ENCODE peak calls at places on chromosomes 3 and 15, in eight cellular contexts. One of them, this sample, is unnamed.

GRCh38 chr15:86916671-86917450 is 837.2 kb downstream of the AGBL1 start:
- DNase-seq in CD8-positive, alpha-beta T cell: no peak
- DNase-seq in astrocyte of the cerebellum: no peak
- DNase-seq in mucosa of descending colon: no peak
- DNase-seq in stimulated activated CD4-positive, alpha-beta T cell treated with anti-CD3 and anti-CD28 coated beads, Interleukin-15, amount 100 ng/mL, for 1 hour: no peak
- DNase-seq in activated CD4-positive, alpha-beta T cell treated with anti-CD3 and anti-CD28 coated beads for 24 hours: no peak
- DNase-seq in Daoy: no peak
- DNase-seq in lower lobe of right lung: no peak
- DNase-seq in this sample: no peak

GRCh38 chr3:132417695-132418520 is 606 bp downstream of the DNAJC13 start:
- DNase-seq in activated CD4-positive, alpha-beta T cell treated with anti-CD3 and anti-CD28 coated beads for 24 hours: no peak
- DNase-seq in mucosa of descending colon: no peak
- DNase-seq in lower lobe of right lung: peak
- DNase-seq in astrocyte of the cerebellum: no peak
- DNase-seq in CD8-positive, alpha-beta T cell: peak
- DNase-seq in stimulated activated CD4-positive, alpha-beta T cell treated with anti-CD3 and anti-CD28 coated beads, Interleukin-15, amount 100 ng/mL, for 1 hour: no peak
- DNase-seq in Daoy: peak
- DNase-seq in this sample: no peak

GRCh38 chr15:95558131-95558530 is 772.4 kb upstream of the NR2F2 start:
- DNase-seq in activated CD4-positive, alpha-beta T cell treated with anti-CD3 and anti-CD28 coated beads for 24 hours: no peak
- DNase-seq in lower lobe of right lung: no peak
- DNase-seq in stimulated activated CD4-positive, alpha-beta T cell treated with anti-CD3 and anti-CD28 coated beads, Interleukin-15, amount 100 ng/mL, for 1 hour: no peak
- DNase-seq in CD8-positive, alpha-beta T cell: no peak
- DNase-seq in astrocyte of the cerebellum: no peak
- DNase-seq in Daoy: no peak
- DNase-seq in mucosa of descending colon: no peak
- DNase-seq in this sample: no peak

GRCh38 chr15:67124111-67124510 is 58.7 kb downstream of the SMAD3 start:
- DNase-seq in astrocyte of the cerebellum: no peak
- DNase-seq in lower lobe of right lung: no peak
- DNase-seq in activated CD4-positive, alpha-beta T cell treated with anti-CD3 and anti-CD28 coated beads for 24 hours: no peak
- DNase-seq in stimulated activated CD4-positive, alpha-beta T cell treated with anti-CD3 and anti-CD28 coated beads, Interleukin-15, amount 100 ng/mL, for 1 hour: no peak
- DNase-seq in Daoy: no peak
- DNase-seq in CD8-positive, alpha-beta T cell: no peak
- DNase-seq in mucosa of descending colon: no peak
- DNase-seq in this sample: no peak

GRCh38 chr3:133361011-133361410 is 38.8 kb upstream of the BFSP2 start:
- DNase-seq in Daoy: no peak
- DNase-seq in astrocyte of the cerebellum: no peak
- DNase-seq in mucosa of descending colon: no peak
- DNase-seq in CD8-positive, alpha-beta T cell: no peak
- DNase-seq in activated CD4-positive, alpha-beta T cell treated with anti-CD3 and anti-CD28 coated beads for 24 hours: no peak
- DNase-seq in lower lobe of right lung: no peak
- DNase-seq in stimulated activated CD4-positive, alpha-beta T cell treated with anti-CD3 and anti-CD28 coated beads, Interleukin-15, amount 100 ng/mL, for 1 hour: no peak
- DNase-seq in this sample: no peak

GRCh38 chr3:150680562-150680961 is 23.2 kb downstream of the ERICH6 start:
- DNase-seq in stimulated activated CD4-positive, alpha-beta T cell treated with anti-CD3 and anti-CD28 coated beads, Interleukin-15, amount 100 ng/mL, for 1 hour: no peak
- DNase-seq in mucosa of descending colon: no peak
- DNase-seq in astrocyte of the cerebellum: no peak
- DNase-seq in lower lobe of right lung: no peak
- DNase-seq in CD8-positive, alpha-beta T cell: no peak
- DNase-seq in activated CD4-positive, alpha-beta T cell treated with anti-CD3 and anti-CD28 coated beads for 24 hours: no peak
- DNase-seq in Daoy: no peak
- DNase-seq in this sample: no peak

GRCh38 chr3:22988566-22988965 is 214.6 kb upstream of the UBE2E2 start:
- DNase-seq in mucosa of descending colon: no peak
- DNase-seq in astrocyte of the cerebellum: no peak
- DNase-seq in CD8-positive, alpha-beta T cell: no peak
- DNase-seq in lower lobe of right lung: peak
- DNase-seq in Daoy: no peak
- DNase-seq in stimulated activated CD4-positive, alpha-beta T cell treated with anti-CD3 and anti-CD28 coated beads, Interleukin-15, amount 100 ng/mL, for 1 hour: no peak
- DNase-seq in activated CD4-positive, alpha-beta T cell treated with anti-CD3 and anti-CD28 coated beads for 24 hours: no peak
- DNase-seq in this sample: no peak

GRCh38 chr3:70393881-70394612 is 81.6 kb upstream of the MDFIC2 start:
- DNase-seq in Daoy: no peak
- DNase-seq in activated CD4-positive, alpha-beta T cell treated with anti-CD3 and anti-CD28 coated beads for 24 hours: no peak
- DNase-seq in astrocyte of the cerebellum: no peak
- DNase-seq in CD8-positive, alpha-beta T cell: no peak
- DNase-seq in mucosa of descending colon: no peak
- DNase-seq in lower lobe of right lung: no peak
- DNase-seq in stimulated activated CD4-positive, alpha-beta T cell treated with anti-CD3 and anti-CD28 coated beads, Interleukin-15, amount 100 ng/mL, for 1 hour: no peak
- DNase-seq in this sample: no peak

GRCh38 chr3:190696777-190697501 is 165.6 kb downstream of the GMNC start:
- DNase-seq in CD8-positive, alpha-beta T cell: no peak
- DNase-seq in stimulated activated CD4-positive, alpha-beta T cell treated with anti-CD3 and anti-CD28 coated beads, Interleukin-15, amount 100 ng/mL, for 1 hour: no peak
- DNase-seq in astrocyte of the cerebellum: no peak
- DNase-seq in Daoy: peak
- DNase-seq in lower lobe of right lung: no peak
- DNase-seq in mucosa of descending colon: no peak
- DNase-seq in activated CD4-positive, alpha-beta T cell treated with anti-CD3 and anti-CD28 coated beads for 24 hours: no peak
- DNase-seq in this sample: no peak

GRCh38 chr3:107356706-107357105 is 20.5 kb upstream of the CCDC54 start:
- DNase-seq in astrocyte of the cerebellum: no peak
- DNase-seq in CD8-positive, alpha-beta T cell: no peak
- DNase-seq in stimulated activated CD4-positive, alpha-beta T cell treated with anti-CD3 and anti-CD28 coated beads, Interleukin-15, amount 100 ng/mL, for 1 hour: no peak
- DNase-seq in mucosa of descending colon: no peak
- DNase-seq in Daoy: no peak
- DNase-seq in lower lobe of right lung: no peak
- DNase-seq in activated CD4-positive, alpha-beta T cell treated with anti-CD3 and anti-CD28 coated beads for 24 hours: no peak
- DNase-seq in this sample: no peak

GRCh38 chr15:53522878-53523455 is 236.5 kb downstream of the WDR72 start:
- DNase-seq in Daoy: no peak
- DNase-seq in astrocyte of the cerebellum: no peak
- DNase-seq in CD8-positive, alpha-beta T cell: no peak
- DNase-seq in stimulated activated CD4-positive, alpha-beta T cell treated with anti-CD3 and anti-CD28 coated beads, Interleukin-15, amount 100 ng/mL, for 1 hour: no peak
- DNase-seq in mucosa of descending colon: no peak
- DNase-seq in lower lobe of right lung: no peak
- DNase-seq in activated CD4-positive, alpha-beta T cell treated with anti-CD3 and anti-CD28 coated beads for 24 hours: no peak
- DNase-seq in this sample: no peak

GRCh38 chr15:93382196-93382820 is 293.3 kb upstream of the RGMA start:
- DNase-seq in CD8-positive, alpha-beta T cell: no peak
- DNase-seq in activated CD4-positive, alpha-beta T cell treated with anti-CD3 and anti-CD28 coated beads for 24 hours: no peak
- DNase-seq in lower lobe of right lung: no peak
- DNase-seq in Daoy: no peak
- DNase-seq in mucosa of descending colon: no peak
- DNase-seq in astrocyte of the cerebellum: no peak
- DNase-seq in stimulated activated CD4-positive, alpha-beta T cell treated with anti-CD3 and anti-CD28 coated beads, Interleukin-15, amount 100 ng/mL, for 1 hour: no peak
- DNase-seq in this sample: no peak

GRCh38 chr3:72665103-72665502 is 183.1 kb downstream of the SHQ1 start:
- DNase-seq in astrocyte of the cerebellum: no peak
- DNase-seq in stimulated activated CD4-positive, alpha-beta T cell treated with anti-CD3 and anti-CD28 coated beads, Interleukin-15, amount 100 ng/mL, for 1 hour: no peak
- DNase-seq in mucosa of descending colon: no peak
- DNase-seq in lower lobe of right lung: no peak
- DNase-seq in Daoy: no peak
- DNase-seq in activated CD4-positive, alpha-beta T cell treated with anti-CD3 and anti-CD28 coated beads for 24 hours: no peak
- DNase-seq in CD8-positive, alpha-beta T cell: no peak
- DNase-seq in this sample: no peak

GRCh38 chr15:89836255-89837133 is 21.8 kb upstream of the ANPEP start:
- DNase-seq in astrocyte of the cerebellum: peak
- DNase-seq in stimulated activated CD4-positive, alpha-beta T cell treated with anti-CD3 and anti-CD28 coated beads, Interleukin-15, amount 100 ng/mL, for 1 hour: no peak
- DNase-seq in mucosa of descending colon: no peak
- DNase-seq in lower lobe of right lung: no peak
- DNase-seq in CD8-positive, alpha-beta T cell: no peak
- DNase-seq in Daoy: peak
- DNase-seq in activated CD4-positive, alpha-beta T cell treated with anti-CD3 and anti-CD28 coated beads for 24 hours: no peak
- DNase-seq in this sample: peak

GRCh38 chr15:95972136-95972553 is 358.4 kb upstream of the NR2F2 start:
- DNase-seq in Daoy: peak
- DNase-seq in CD8-positive, alpha-beta T cell: no peak
- DNase-seq in mucosa of descending colon: peak
- DNase-seq in astrocyte of the cerebellum: peak
- DNase-seq in activated CD4-positive, alpha-beta T cell treated with anti-CD3 and anti-CD28 coated beads for 24 hours: no peak
- DNase-seq in lower lobe of right lung: no peak
- DNase-seq in stimulated activated CD4-positive, alpha-beta T cell treated with anti-CD3 and anti-CD28 coated beads, Interleukin-15, amount 100 ng/mL, for 1 hour: no peak
- DNase-seq in this sample: no peak

GRCh38 chr3:71905426-71905825 is 120.5 kb upstream of the PROK2 start:
- DNase-seq in CD8-positive, alpha-beta T cell: no peak
- DNase-seq in activated CD4-positive, alpha-beta T cell treated with anti-CD3 and anti-CD28 coated beads for 24 hours: no peak
- DNase-seq in lower lobe of right lung: peak
- DNase-seq in Daoy: no peak
- DNase-seq in astrocyte of the cerebellum: no peak
- DNase-seq in mucosa of descending colon: no peak
- DNase-seq in stimulated activated CD4-positive, alpha-beta T cell treated with anti-CD3 and anti-CD28 coated beads, Interleukin-15, amount 100 ng/mL, for 1 hour: no peak
- DNase-seq in this sample: no peak

GRCh38 chr15:64653757-64654156 is 121.6 kb downstream of the RBPMS2 start:
- DNase-seq in activated CD4-positive, alpha-beta T cell treated with anti-CD3 and anti-CD28 coated beads for 24 hours: no peak
- DNase-seq in mucosa of descending colon: no peak
- DNase-seq in lower lobe of right lung: no peak
- DNase-seq in Daoy: no peak
- DNase-seq in CD8-positive, alpha-beta T cell: no peak
- DNase-seq in astrocyte of the cerebellum: no peak
- DNase-seq in stimulated activated CD4-positive, alpha-beta T cell treated with anti-CD3 and anti-CD28 coated beads, Interleukin-15, amount 100 ng/mL, for 1 hour: no peak
- DNase-seq in this sample: no peak

GRCh38 chr3:36959821-36960220 is 15.0 kb upstream of the TRANK1 start:
- DNase-seq in mucosa of descending colon: no peak
- DNase-seq in activated CD4-positive, alpha-beta T cell treated with anti-CD3 and anti-CD28 coated beads for 24 hours: no peak
- DNase-seq in lower lobe of right lung: no peak
- DNase-seq in CD8-positive, alpha-beta T cell: no peak
- DNase-seq in Daoy: peak
- DNase-seq in stimulated activated CD4-positive, alpha-beta T cell treated with anti-CD3 and anti-CD28 coated beads, Interleukin-15, amount 100 ng/mL, for 1 hour: no peak
- DNase-seq in astrocyte of the cerebellum: no peak
- DNase-seq in this sample: peak

GRCh38 chr3:160564205-160564922 is 1.0 kb downstream of the KPNA4 start:
- DNase-seq in stimulated activated CD4-positive, alpha-beta T cell treated with anti-CD3 and anti-CD28 coated beads, Interleukin-15, amount 100 ng/mL, for 1 hour: no peak
- DNase-seq in lower lobe of right lung: peak
- DNase-seq in mucosa of descending colon: no peak
- DNase-seq in CD8-positive, alpha-beta T cell: peak
- DNase-seq in astrocyte of the cerebellum: no peak
- DNase-seq in Daoy: peak
- DNase-seq in activated CD4-positive, alpha-beta T cell treated with anti-CD3 and anti-CD28 coated beads for 24 hours: no peak
- DNase-seq in this sample: no peak

GRCh38 chr3:133486658-133487057 is 86.8 kb downstream of the BFSP2 start:
- DNase-seq in activated CD4-positive, alpha-beta T cell treated with anti-CD3 and anti-CD28 coated beads for 24 hours: no peak
- DNase-seq in lower lobe of right lung: no peak
- DNase-seq in CD8-positive, alpha-beta T cell: no peak
- DNase-seq in astrocyte of the cerebellum: no peak
- DNase-seq in Daoy: no peak
- DNase-seq in mucosa of descending colon: no peak
- DNase-seq in stimulated activated CD4-positive, alpha-beta T cell treated with anti-CD3 and anti-CD28 coated beads, Interleukin-15, amount 100 ng/mL, for 1 hour: no peak
- DNase-seq in this sample: no peak

GRCh38 chr15:35499723-35500122 is 46.2 kb downstream of the DPH6 start:
- DNase-seq in astrocyte of the cerebellum: no peak
- DNase-seq in mucosa of descending colon: no peak
- DNase-seq in Daoy: no peak
- DNase-seq in activated CD4-positive, alpha-beta T cell treated with anti-CD3 and anti-CD28 coated beads for 24 hours: no peak
- DNase-seq in CD8-positive, alpha-beta T cell: no peak
- DNase-seq in lower lobe of right lung: no peak
- DNase-seq in stimulated activated CD4-positive, alpha-beta T cell treated with anti-CD3 and anti-CD28 coated beads, Interleukin-15, amount 100 ng/mL, for 1 hour: no peak
- DNase-seq in this sample: no peak

GRCh38 chr3:143242691-143243090 is 123.1 kb downstream of the CHST2 start:
- DNase-seq in Daoy: no peak
- DNase-seq in CD8-positive, alpha-beta T cell: no peak
- DNase-seq in stimulated activated CD4-positive, alpha-beta T cell treated with anti-CD3 and anti-CD28 coated beads, Interleukin-15, amount 100 ng/mL, for 1 hour: no peak
- DNase-seq in mucosa of descending colon: no peak
- DNase-seq in lower lobe of right lung: no peak
- DNase-seq in astrocyte of the cerebellum: no peak
- DNase-seq in activated CD4-positive, alpha-beta T cell treated with anti-CD3 and anti-CD28 coated beads for 24 hours: no peak
- DNase-seq in this sample: no peak

GRCh38 chr15:99385865-99386264 is 134.6 kb downstream of the LRRC28 start:
- DNase-seq in activated CD4-positive, alpha-beta T cell treated with anti-CD3 and anti-CD28 coated beads for 24 hours: no peak
- DNase-seq in Daoy: no peak
- DNase-seq in lower lobe of right lung: no peak
- DNase-seq in stimulated activated CD4-positive, alpha-beta T cell treated with anti-CD3 and anti-CD28 coated beads, Interleukin-15, amount 100 ng/mL, for 1 hour: no peak
- DNase-seq in astrocyte of the cerebellum: no peak
- DNase-seq in CD8-positive, alpha-beta T cell: no peak
- DNase-seq in mucosa of descending colon: peak
- DNase-seq in this sample: no peak

GRCh38 chr3:133364704-133365103 is 35.2 kb upstream of the BFSP2 start:
- DNase-seq in mucosa of descending colon: no peak
- DNase-seq in astrocyte of the cerebellum: no peak
- DNase-seq in lower lobe of right lung: no peak
- DNase-seq in stimulated activated CD4-positive, alpha-beta T cell treated with anti-CD3 and anti-CD28 coated beads, Interleukin-15, amount 100 ng/mL, for 1 hour: no peak
- DNase-seq in CD8-positive, alpha-beta T cell: no peak
- DNase-seq in Daoy: no peak
- DNase-seq in activated CD4-positive, alpha-beta T cell treated with anti-CD3 and anti-CD28 coated beads for 24 hours: no peak
- DNase-seq in this sample: no peak

GRCh38 chr3:5489536-5489935 is 302.0 kb downstream of the EDEM1 start:
- DNase-seq in lower lobe of right lung: no peak
- DNase-seq in activated CD4-positive, alpha-beta T cell treated with anti-CD3 and anti-CD28 coated beads for 24 hours: no peak
- DNase-seq in astrocyte of the cerebellum: no peak
- DNase-seq in CD8-positive, alpha-beta T cell: no peak
- DNase-seq in stimulated activated CD4-positive, alpha-beta T cell treated with anti-CD3 and anti-CD28 coated beads, Interleukin-15, amount 100 ng/mL, for 1 hour: no peak
- DNase-seq in mucosa of descending colon: no peak
- DNase-seq in Daoy: no peak
- DNase-seq in this sample: no peak

GRCh38 chr3:195073866-195074860 is 196.8 kb downstream of the XXYLT1 start:
- DNase-seq in mucosa of descending colon: peak
- DNase-seq in astrocyte of the cerebellum: no peak
- DNase-seq in activated CD4-positive, alpha-beta T cell treated with anti-CD3 and anti-CD28 coated beads for 24 hours: no peak
- DNase-seq in lower lobe of right lung: peak
- DNase-seq in CD8-positive, alpha-beta T cell: no peak
- DNase-seq in stimulated activated CD4-positive, alpha-beta T cell treated with anti-CD3 and anti-CD28 coated beads, Interleukin-15, amount 100 ng/mL, for 1 hour: no peak
- DNase-seq in Daoy: no peak
- DNase-seq in this sample: no peak

GRCh38 chr15:95603802-95604201 is 726.7 kb upstream of the NR2F2 start:
- DNase-seq in astrocyte of the cerebellum: no peak
- DNase-seq in lower lobe of right lung: no peak
- DNase-seq in stimulated activated CD4-positive, alpha-beta T cell treated with anti-CD3 and anti-CD28 coated beads, Interleukin-15, amount 100 ng/mL, for 1 hour: no peak
- DNase-seq in CD8-positive, alpha-beta T cell: no peak
- DNase-seq in mucosa of descending colon: no peak
- DNase-seq in activated CD4-positive, alpha-beta T cell treated with anti-CD3 and anti-CD28 coated beads for 24 hours: no peak
- DNase-seq in Daoy: no peak
- DNase-seq in this sample: no peak

GRCh38 chr3:59773970-59774369 is 724.1 kb upstream of the CFAP20DC start:
- DNase-seq in astrocyte of the cerebellum: no peak
- DNase-seq in Daoy: no peak
- DNase-seq in lower lobe of right lung: no peak
- DNase-seq in mucosa of descending colon: no peak
- DNase-seq in CD8-positive, alpha-beta T cell: no peak
- DNase-seq in stimulated activated CD4-positive, alpha-beta T cell treated with anti-CD3 and anti-CD28 coated beads, Interleukin-15, amount 100 ng/mL, for 1 hour: no peak
- DNase-seq in activated CD4-positive, alpha-beta T cell treated with anti-CD3 and anti-CD28 coated beads for 24 hours: no peak
- DNase-seq in this sample: no peak

GRCh38 chr3:85387913-85388510 is 429.2 kb downstream of the CADM2 start:
- DNase-seq in astrocyte of the cerebellum: peak
- DNase-seq in mucosa of descending colon: no peak
- DNase-seq in activated CD4-positive, alpha-beta T cell treated with anti-CD3 and anti-CD28 coated beads for 24 hours: no peak
- DNase-seq in Daoy: no peak
- DNase-seq in stimulated activated CD4-positive, alpha-beta T cell treated with anti-CD3 and anti-CD28 coated beads, Interleukin-15, amount 100 ng/mL, for 1 hour: no peak
- DNase-seq in lower lobe of right lung: no peak
- DNase-seq in CD8-positive, alpha-beta T cell: no peak
- DNase-seq in this sample: no peak

GRCh38 chr3:188262913-188263683 is 109.1 kb downstream of the LPP start:
- DNase-seq in Daoy: peak
- DNase-seq in CD8-positive, alpha-beta T cell: no peak
- DNase-seq in activated CD4-positive, alpha-beta T cell treated with anti-CD3 and anti-CD28 coated beads for 24 hours: no peak
- DNase-seq in mucosa of descending colon: no peak
- DNase-seq in stimulated activated CD4-positive, alpha-beta T cell treated with anti-CD3 and anti-CD28 coated beads, Interleukin-15, amount 100 ng/mL, for 1 hour: no peak
- DNase-seq in astrocyte of the cerebellum: no peak
- DNase-seq in lower lobe of right lung: no peak
- DNase-seq in this sample: no peak

GRCh38 chr3:189160519-189161309 is 11.1 kb upstream of the TPRG1 start:
- DNase-seq in astrocyte of the cerebellum: no peak
- DNase-seq in activated CD4-positive, alpha-beta T cell treated with anti-CD3 and anti-CD28 coated beads for 24 hours: no peak
- DNase-seq in lower lobe of right lung: no peak
- DNase-seq in CD8-positive, alpha-beta T cell: no peak
- DNase-seq in Daoy: no peak
- DNase-seq in stimulated activated CD4-positive, alpha-beta T cell treated with anti-CD3 and anti-CD28 coated beads, Interleukin-15, amount 100 ng/mL, for 1 hour: no peak
- DNase-seq in mucosa of descending colon: no peak
- DNase-seq in this sample: no peak

GRCh38 chr3:185823280-185824044 is 1.4 kb downstream of the IGF2BP2 start:
- DNase-seq in activated CD4-positive, alpha-beta T cell treated with anti-CD3 and anti-CD28 coated beads for 24 hours: no peak
- DNase-seq in lower lobe of right lung: peak
- DNase-seq in CD8-positive, alpha-beta T cell: no peak
- DNase-seq in mucosa of descending colon: peak
- DNase-seq in astrocyte of the cerebellum: no peak
- DNase-seq in stimulated activated CD4-positive, alpha-beta T cell treated with anti-CD3 and anti-CD28 coated beads, Interleukin-15, amount 100 ng/mL, for 1 hour: no peak
- DNase-seq in Daoy: peak
- DNase-seq in this sample: no peak

GRCh38 chr3:185361920-185362319 is 1.0 kb upstream of the MAP3K13 start:
- DNase-seq in mucosa of descending colon: no peak
- DNase-seq in CD8-positive, alpha-beta T cell: no peak
- DNase-seq in lower lobe of right lung: no peak
- DNase-seq in activated CD4-positive, alpha-beta T cell treated with anti-CD3 and anti-CD28 coated beads for 24 hours: no peak
- DNase-seq in Daoy: no peak
- DNase-seq in astrocyte of the cerebellum: no peak
- DNase-seq in stimulated activated CD4-positive, alpha-beta T cell treated with anti-CD3 and anti-CD28 coated beads, Interleukin-15, amount 100 ng/mL, for 1 hour: no peak
- DNase-seq in this sample: no peak

GRCh38 chr15:94840794-94841587 is 609.6 kb downstream of the MCTP2 start:
- DNase-seq in Daoy: peak
- DNase-seq in astrocyte of the cerebellum: peak
- DNase-seq in CD8-positive, alpha-beta T cell: no peak
- DNase-seq in mucosa of descending colon: peak
- DNase-seq in stimulated activated CD4-positive, alpha-beta T cell treated with anti-CD3 and anti-CD28 coated beads, Interleukin-15, amount 100 ng/mL, for 1 hour: no peak
- DNase-seq in lower lobe of right lung: no peak
- DNase-seq in activated CD4-positive, alpha-beta T cell treated with anti-CD3 and anti-CD28 coated beads for 24 hours: no peak
- DNase-seq in this sample: peak

This sample was measured in retinal pigment epithelial cell.